ENCODE peak calls at places on chromosomes 3 and 15, in eight cellular contexts. One of them, this sample, is unnamed.

GRCh38 chr15:45372032-45372995 is 6.0 kb downstream of the GATM start:
- DNase-seq in cardiac fibroblast: no peak
- DNase-seq in GM20000: no peak
- DNase-seq in upper lobe of left lung: no peak
- DNase-seq in COR-L47: no peak
- DNase-seq in skeletal muscle cell: no peak
- DNase-seq in amniotic stem cell: no peak
- DNase-seq in GM04504: no peak
- DNase-seq in this sample: no peak

GRCh38 chr3:115598216-115598615 is 25.1 kb upstream of the GAP43 start:
- DNase-seq in skeletal muscle cell: no peak
- DNase-seq in COR-L47: no peak
- DNase-seq in upper lobe of left lung: no peak
- DNase-seq in amniotic stem cell: no peak
- DNase-seq in cardiac fibroblast: no peak
- DNase-seq in GM20000: no peak
- DNase-seq in GM04504: no peak
- DNase-seq in this sample: no peak

GRCh38 chr3:137110392-137110996 is 152.7 kb downstream of the IL20RB start:
- DNase-seq in skeletal muscle cell: no peak
- DNase-seq in GM20000: peak; percentile 34
- DNase-seq in cardiac fibroblast: peak; percentile 40
- DNase-seq in COR-L47: peak; percentile 33
- DNase-seq in upper lobe of left lung: no peak
- DNase-seq in GM04504: no peak
- DNase-seq in amniotic stem cell: no peak
- DNase-seq in this sample: no peak

GRCh38 chr15:81161215-81161673 is 27.2 kb downstream of the CFAP161 start:
- DNase-seq in GM04504: no peak
- DNase-seq in skeletal muscle cell: no peak
- DNase-seq in cardiac fibroblast: no peak
- DNase-seq in upper lobe of left lung: no peak
- DNase-seq in COR-L47: no peak
- DNase-seq in amniotic stem cell: no peak
- DNase-seq in GM20000: no peak
- DNase-seq in this sample: no peak

GRCh38 chr3:59043391-59043790 is 6.4 kb downstream of the CFAP20DC start:
- DNase-seq in COR-L47: no peak
- DNase-seq in skeletal muscle cell: no peak
- DNase-seq in cardiac fibroblast: no peak
- DNase-seq in amniotic stem cell: no peak
- DNase-seq in GM20000: no peak
- DNase-seq in GM04504: no peak
- DNase-seq in upper lobe of left lung: no peak
- DNase-seq in this sample: peak; percentile 23

GRCh38 chr3:101072299-101072698 is 79.1 kb upstream of the ABI3BP start:
- DNase-seq in COR-L47: no peak
- DNase-seq in amniotic stem cell: no peak
- DNase-seq in GM04504: no peak
- DNase-seq in cardiac fibroblast: peak; percentile 51
- DNase-seq in upper lobe of left lung: no peak
- DNase-seq in skeletal muscle cell: no peak
- DNase-seq in GM20000: no peak
- DNase-seq in this sample: no peak

GRCh38 chr3:14428087-14429067 is 26.0 kb downstream of the SLC6A6 start:
- DNase-seq in cardiac fibroblast: peak; percentile 28
- DNase-seq in skeletal muscle cell: no peak
- DNase-seq in amniotic stem cell: no peak
- DNase-seq in COR-L47: no peak
- DNase-seq in GM20000: peak; percentile 42
- DNase-seq in upper lobe of left lung: no peak
- DNase-seq in GM04504: no peak
- DNase-seq in this sample: no peak

GRCh38 chr3:120678984-120679383 is 3.1 kb downstream of the HGD start:
- DNase-seq in GM04504: no peak
- DNase-seq in skeletal muscle cell: no peak
- DNase-seq in amniotic stem cell: no peak
- DNase-seq in COR-L47: no peak
- DNase-seq in GM20000: peak; percentile 3
- DNase-seq in cardiac fibroblast: no peak
- DNase-seq in upper lobe of left lung: no peak
- DNase-seq in this sample: no peak

GRCh38 chr15:39942101-39942752 is 8.3 kb downstream of the EIF2AK4 start:
- DNase-seq in amniotic stem cell: no peak
- DNase-seq in COR-L47: no peak
- DNase-seq in cardiac fibroblast: peak; percentile 53
- DNase-seq in skeletal muscle cell: peak; percentile 45
- DNase-seq in upper lobe of left lung: no peak
- DNase-seq in GM04504: no peak
- DNase-seq in GM20000: no peak
- DNase-seq in this sample: no peak

GRCh38 chr3:189282751-189283150 is 111.0 kb downstream of the TPRG1 start:
- DNase-seq in GM20000: no peak
- DNase-seq in COR-L47: no peak
- DNase-seq in cardiac fibroblast: no peak
- DNase-seq in amniotic stem cell: no peak
- DNase-seq in skeletal muscle cell: no peak
- DNase-seq in upper lobe of left lung: no peak
- DNase-seq in GM04504: no peak
- DNase-seq in this sample: no peak

GRCh38 chr3:197858133-197858532 is 67.1 kb downstream of the LRCH3 start:
- DNase-seq in skeletal muscle cell: no peak
- DNase-seq in upper lobe of left lung: no peak
- DNase-seq in COR-L47: no peak
- DNase-seq in amniotic stem cell: no peak
- DNase-seq in cardiac fibroblast: no peak
- DNase-seq in GM20000: no peak
- DNase-seq in GM04504: no peak
- DNase-seq in this sample: no peak

GRCh38 chr3:9590282-9590791 is 36.7 kb upstream of the LHFPL4 start:
- DNase-seq in COR-L47: no peak
- DNase-seq in GM04504: no peak
- DNase-seq in cardiac fibroblast: no peak
- DNase-seq in amniotic stem cell: no peak
- DNase-seq in GM20000: no peak
- DNase-seq in skeletal muscle cell: no peak
- DNase-seq in upper lobe of left lung: no peak
- DNase-seq in this sample: no peak

GRCh38 chr3:13580256-13581023 is 31.5 kb downstream of the FBLN2 start:
- DNase-seq in skeletal muscle cell: no peak
- DNase-seq in amniotic stem cell: no peak
- DNase-seq in GM04504: no peak
- DNase-seq in upper lobe of left lung: no peak
- DNase-seq in cardiac fibroblast: no peak
- DNase-seq in COR-L47: no peak
- DNase-seq in GM20000: no peak
- DNase-seq in this sample: no peak

GRCh38 chr3:178483704-178484103 is 52.5 kb upstream of the KCNMB2 start:
- DNase-seq in upper lobe of left lung: no peak
- DNase-seq in skeletal muscle cell: no peak
- DNase-seq in cardiac fibroblast: peak; percentile 14
- DNase-seq in GM20000: no peak
- DNase-seq in amniotic stem cell: no peak
- DNase-seq in GM04504: no peak
- DNase-seq in COR-L47: no peak
- DNase-seq in this sample: no peak

GRCh38 chr3:21042184-21042583 is 708.8 kb downstream of the ZNF385D start:
- DNase-seq in amniotic stem cell: no peak
- DNase-seq in cardiac fibroblast: no peak
- DNase-seq in upper lobe of left lung: no peak
- DNase-seq in skeletal muscle cell: no peak
- DNase-seq in GM04504: no peak
- DNase-seq in COR-L47: no peak
- DNase-seq in GM20000: no peak
- DNase-seq in this sample: no peak

GRCh38 chr15:58738051-58738707 is 11.3 kb downstream of the ADAM10 start:
- DNase-seq in COR-L47: no peak
- DNase-seq in cardiac fibroblast: peak; percentile 61
- DNase-seq in amniotic stem cell: no peak
- DNase-seq in skeletal muscle cell: no peak
- DNase-seq in GM20000: no peak
- DNase-seq in GM04504: no peak
- DNase-seq in upper lobe of left lung: no peak
- DNase-seq in this sample: no peak

GRCh38 chr15:100931143-100931890 is 12.2 kb downstream of the LRRK1 start:
- DNase-seq in cardiac fibroblast: no peak
- DNase-seq in COR-L47: no peak
- DNase-seq in skeletal muscle cell: no peak
- DNase-seq in upper lobe of left lung: no peak
- DNase-seq in GM20000: peak; percentile 42
- DNase-seq in amniotic stem cell: no peak
- DNase-seq in GM04504: no peak
- DNase-seq in this sample: no peak

GRCh38 chr3:189369636-189370035 is 197.9 kb downstream of the TPRG1 start:
- DNase-seq in GM04504: no peak
- DNase-seq in upper lobe of left lung: no peak
- DNase-seq in COR-L47: no peak
- DNase-seq in amniotic stem cell: no peak
- DNase-seq in cardiac fibroblast: no peak
- DNase-seq in GM20000: no peak
- DNase-seq in skeletal muscle cell: no peak
- DNase-seq in this sample: no peak

GRCh38 chr3:153293222-153293621 is 131.2 kb downstream of the RAP2B start:
- DNase-seq in cardiac fibroblast: peak; percentile 73
- DNase-seq in COR-L47: no peak
- DNase-seq in GM04504: peak; percentile 39
- DNase-seq in GM20000: no peak
- DNase-seq in upper lobe of left lung: no peak
- DNase-seq in skeletal muscle cell: peak; percentile 62
- DNase-seq in amniotic stem cell: no peak
- DNase-seq in this sample: no peak

GRCh38 chr3:130227540-130227939 is 117.9 kb upstream of the COL6A5 start:
- DNase-seq in COR-L47: no peak
- DNase-seq in GM04504: no peak
- DNase-seq in upper lobe of left lung: no peak
- DNase-seq in skeletal muscle cell: no peak
- DNase-seq in cardiac fibroblast: no peak
- DNase-seq in GM20000: no peak
- DNase-seq in amniotic stem cell: no peak
- DNase-seq in this sample: no peak

GRCh38 chr3:191961036-191961435 is 500.1 kb downstream of the PYDC2 start:
- DNase-seq in GM04504: no peak
- DNase-seq in cardiac fibroblast: no peak
- DNase-seq in upper lobe of left lung: no peak
- DNase-seq in amniotic stem cell: no peak
- DNase-seq in COR-L47: no peak
- DNase-seq in skeletal muscle cell: no peak
- DNase-seq in GM20000: no peak
- DNase-seq in this sample: no peak

GRCh38 chr3:194082596-194083220 is 53.2 kb upstream of the HES1 start:
- DNase-seq in upper lobe of left lung: no peak
- DNase-seq in GM04504: peak; percentile 61
- DNase-seq in amniotic stem cell: no peak
- DNase-seq in COR-L47: no peak
- DNase-seq in GM20000: no peak
- DNase-seq in cardiac fibroblast: peak; percentile 67
- DNase-seq in skeletal muscle cell: no peak
- DNase-seq in this sample: no peak

GRCh38 chr3:175386630-175387029 is 527.5 kb downstream of the NAALADL2 start:
- DNase-seq in amniotic stem cell: peak; percentile 80
- DNase-seq in GM04504: peak; percentile 38
- DNase-seq in GM20000: no peak
- DNase-seq in upper lobe of left lung: no peak
- DNase-seq in cardiac fibroblast: peak; percentile 83
- DNase-seq in COR-L47: no peak
- DNase-seq in skeletal muscle cell: peak; percentile 79
- DNase-seq in this sample: no peak

GRCh38 chr15:66246937-66247336 is 6.6 kb downstream of the MEGF11 start:
- DNase-seq in COR-L47: no peak
- DNase-seq in skeletal muscle cell: no peak
- DNase-seq in cardiac fibroblast: no peak
- DNase-seq in amniotic stem cell: no peak
- DNase-seq in GM04504: no peak
- DNase-seq in upper lobe of left lung: no peak
- DNase-seq in GM20000: no peak
- DNase-seq in this sample: no peak

GRCh38 chr15:35746121-35746520 is 200.2 kb upstream of the DPH6 start:
- DNase-seq in upper lobe of left lung: no peak
- DNase-seq in cardiac fibroblast: peak; percentile 23
- DNase-seq in skeletal muscle cell: peak; percentile 36
- DNase-seq in COR-L47: no peak
- DNase-seq in GM20000: no peak
- DNase-seq in GM04504: no peak
- DNase-seq in amniotic stem cell: no peak
- DNase-seq in this sample: no peak

GRCh38 chr3:15360786-15361493 is 28.6 kb upstream of the SH3BP5 start:
- DNase-seq in upper lobe of left lung: no peak
- DNase-seq in skeletal muscle cell: peak; percentile 51
- DNase-seq in amniotic stem cell: no peak
- DNase-seq in GM20000: no peak
- DNase-seq in COR-L47: no peak
- DNase-seq in GM04504: no peak
- DNase-seq in cardiac fibroblast: peak; percentile 43
- DNase-seq in this sample: no peak

GRCh38 chr15:50055333-50056278 is 63.4 kb downstream of the ATP8B4 start:
- DNase-seq in GM20000: no peak
- DNase-seq in upper lobe of left lung: no peak
- DNase-seq in skeletal muscle cell: peak; percentile 99
- DNase-seq in COR-L47: no peak
- DNase-seq in cardiac fibroblast: peak; percentile 96
- DNase-seq in GM04504: peak; percentile 87
- DNase-seq in amniotic stem cell: no peak
- DNase-seq in this sample: no peak

This sample was measured in NCI-H2081 treated with DMSO at 0.1 percent for 48 hours.